ENCODE peak calls at places on chromosomes 12 and 14, in four cellular contexts. G is activated naive CD8-positive, alpha-beta T cell treated with anti-CD3 and anti-CD28 coated beads, Interleukin-2, amount 50 U/mL, for 24 hours; D is MG63; N is CD4-positive, alpha-beta T cell. W is an unnamed sample.

GRCh38 chr12:124709722-124710656 is 142.6 kb upstream of the NCOR2 start:
- DNase-seq in G (no peak), D (no peak), N (no peak), W (no peak)

GRCh38 chr12:80925237-80925636 is 12.5 kb downstream of the LIN7A start:
- DNase-seq in N (no peak), D (no peak), G (no peak), W (no peak)

GRCh38 chr12:556498-556897 is 96.8 kb downstream of the B4GALNT3 start:
- DNase-seq in G (no peak), N (no peak), D (no peak), W (no peak)

GRCh38 chr12:87266305-87266704 is 762.9 kb downstream of the C12orf50 start:
- DNase-seq in D (no peak), N (no peak), G (no peak), W (no peak)

GRCh38 chr14:100022772-100023451 is 42.3 kb upstream of the EVL start:
- DNase-seq in N (no peak), G (no peak), D (no peak), W (no peak)

GRCh38 chr12:25723286-25723685 is 170.2 kb upstream of the LMNTD1 start:
- DNase-seq in N (no peak), G (no peak), D (no peak), W (no peak)

GRCh38 chr12:75587340-75588106 is 76.1 kb upstream of the KRR1 start:
- DNase-seq in N (no peak), D (no peak), G (no peak), W (no peak)

GRCh38 chr12:22215467-22216253 is 118.8 kb downstream of the ST8SIA1 start:
- DNase-seq in D (no peak), G (no peak), N (no peak), W (no peak)

GRCh38 chr12:88399811-88400210 is 180.5 kb downstream of the KITLG start:
- DNase-seq in D (no peak), N (no peak), G (no peak), W (no peak)

GRCh38 chr14:68386950-68387779 is 405.7 kb downstream of the ZFP36L1 start:
- DNase-seq in G (no peak), D (no peak), N (no peak), W (no peak)

GRCh38 chr14:52268191-52269061 is 928 bp downstream of the PTGDR start:
- DNase-seq in D (peak), G (peak), N (no peak), W (no peak)

GRCh38 chr12:43776498-43776897 is 17.7 kb downstream of the IRAK4 start:
- DNase-seq in G (no peak), D (no peak), N (no peak), W (peak)

GRCh38 chr14:92144708-92145107 is 22.9 kb downstream of the CPSF2 start:
- DNase-seq in N (no peak), G (no peak), D (no peak), W (no peak)

GRCh38 chr12:128829870-128830504 is 6.2 kb upstream of the SLC15A4 start:
- DNase-seq in G (peak), N (no peak), D (no peak), W (peak)

GRCh38 chr12:46629331-46630229 is 196.2 kb downstream of the SLC38A4 start:
- DNase-seq in D (no peak), G (no peak), N (no peak), W (no peak)

GRCh38 chr12:53207042-53207441 is at the start of gene ITGB7:
- DNase-seq in N (peak), D (no peak), G (peak), W (peak)

GRCh38 chr12:50006754-50007442 is 18.4 kb downstream of the RACGAP1 start:
- DNase-seq in G (no peak), D (no peak), N (no peak), W (no peak)

GRCh38 chr12:92438641-92439396 is 264.0 kb upstream of the PLEKHG7 start:
- DNase-seq in N (no peak), G (no peak), D (peak), W (no peak)

GRCh38 chr12:124295431-124296058 is 652 bp downstream of the RFLNA start:
- DNase-seq in G (no peak), D (no peak), N (no peak), W (no peak)

GRCh38 chr14:105491366-105492006 is 440 bp downstream of the TEDC1 start:
- DNase-seq in D (peak), N (peak), G (peak), W (peak)

GRCh38 chr12:92987362-92987761 is 58.3 kb upstream of the EEA1 start:
- DNase-seq in D (no peak), G (no peak), N (no peak), W (no peak)

GRCh38 chr12:46351861-46352595 is 20.5 kb downstream of the SLC38A2 start:
- DNase-seq in G (no peak), D (no peak), N (no peak), W (no peak)

GRCh38 chr14:73235531-73236155 is 1.7 kb upstream of the PAPLN start:
- DNase-seq in D (no peak), G (no peak), N (no peak), W (no peak)

GRCh38 chr14:95500201-95500681 is 16.2 kb downstream of the SYNE3 start:
- DNase-seq in N (no peak), G (no peak), D (no peak), W (no peak)

GRCh38 chr12:98725481-98726247 is 80.6 kb downstream of the APAF1 start:
- DNase-seq in N (peak), D (peak), G (peak), W (peak)

GRCh38 chr12:25266522-25266921 is 15.8 kb upstream of the KRAS start:
- DNase-seq in G (no peak), D (no peak), N (no peak), W (no peak)

GRCh38 chr14:50542941-50543418 is 10.6 kb upstream of the MAP4K5 start:
- DNase-seq in G (peak), N (peak), D (no peak), W (peak)

GRCh38 chr14:62807636-62808035 is 237.6 kb downstream of the KCNH5 start:
- DNase-seq in G (no peak), N (no peak), D (no peak), W (no peak)

GRCh38 chr12:32881107-32881506 is 15.5 kb downstream of the PKP2 start:
- DNase-seq in N (no peak), D (no peak), G (no peak), W (no peak)

GRCh38 chr12:39581592-39581991 is 38.0 kb downstream of the ABCD2 start:
- DNase-seq in G (no peak), N (no peak), D (no peak), W (no peak)

GRCh38 chr14:42927313-42927712 is 1320.6 kb downstream of the LRFN5 start:
- DNase-seq in D (no peak), N (no peak), G (no peak), W (no peak)

GRCh38 chr12:112537710-112538396 is 119.1 kb downstream of the PTPN11 start:
- DNase-seq in D (no peak), N (no peak), G (no peak), W (no peak)

GRCh38 chr14:54652188-54652889 is 85.4 kb downstream of the SAMD4A start:
- DNase-seq in N (no peak), D (peak), G (no peak), W (no peak)

W was measured in T-cell.